ENCODE peak calls at places on chromosomes 16 and 17, in ten cellular contexts. One of them, this sample, is unnamed.

GRCh38 chr17:62098623-62099231 is 33.6 kb upstream of the MED13 start:
- DNase-seq in heart left ventricle: no peak
- DNase-seq in osteoblast: no peak
- DNase-seq in CD8-positive, alpha-beta T cell: no peak
- DNase-seq in Peyer's patch: peak
- DNase-seq in uterus: no peak
- DNase-seq in lung: no peak
- DNase-seq in cardiac muscle cell: no peak
- DNase-seq in HCT116: no peak
- DNase-seq in PC-9: no peak
- DNase-seq in this sample: no peak

GRCh38 chr16:69444873-69445517 is 20.6 kb downstream of the CYB5B start:
- DNase-seq in heart left ventricle: no peak
- DNase-seq in osteoblast: peak
- DNase-seq in CD8-positive, alpha-beta T cell: no peak
- DNase-seq in Peyer's patch: no peak
- DNase-seq in uterus: no peak
- DNase-seq in lung: no peak
- DNase-seq in cardiac muscle cell: peak
- DNase-seq in HCT116: no peak
- DNase-seq in PC-9: no peak
- DNase-seq in this sample: no peak

GRCh38 chr16:15041260-15042011 is 14.4 kb downstream of the NTAN1 start:
- DNase-seq in heart left ventricle: peak
- DNase-seq in osteoblast: peak
- DNase-seq in CD8-positive, alpha-beta T cell: no peak
- DNase-seq in Peyer's patch: peak
- DNase-seq in uterus: peak
- DNase-seq in lung: peak
- DNase-seq in cardiac muscle cell: peak
- DNase-seq in HCT116: no peak
- DNase-seq in PC-9: peak
- DNase-seq in this sample: peak

GRCh38 chr16:1002399-1003161 is 21.0 kb downstream of the SOX8 start:
- DNase-seq in heart left ventricle: no peak
- DNase-seq in osteoblast: peak
- DNase-seq in CD8-positive, alpha-beta T cell: peak
- DNase-seq in Peyer's patch: peak
- DNase-seq in uterus: peak
- DNase-seq in lung: no peak
- DNase-seq in cardiac muscle cell: peak
- DNase-seq in HCT116: peak
- DNase-seq in PC-9: peak
- DNase-seq in this sample: peak

GRCh38 chr17:1294157-1294717 is 14.8 kb downstream of the TRARG1 start:
- DNase-seq in heart left ventricle: no peak
- DNase-seq in osteoblast: peak
- DNase-seq in CD8-positive, alpha-beta T cell: peak
- DNase-seq in Peyer's patch: peak
- DNase-seq in uterus: no peak
- DNase-seq in lung: no peak
- DNase-seq in cardiac muscle cell: no peak
- DNase-seq in HCT116: no peak
- DNase-seq in PC-9: no peak
- DNase-seq in this sample: no peak

GRCh38 chr17:79971651-79972050 is 64.0 kb downstream of the TBC1D16 start:
- DNase-seq in heart left ventricle: no peak
- DNase-seq in osteoblast: no peak
- DNase-seq in CD8-positive, alpha-beta T cell: no peak
- DNase-seq in Peyer's patch: peak
- DNase-seq in uterus: no peak
- DNase-seq in lung: no peak
- DNase-seq in cardiac muscle cell: no peak
- DNase-seq in HCT116: no peak
- DNase-seq in PC-9: no peak
- DNase-seq in this sample: no peak

GRCh38 chr17:7235693-7236665 is 1.7 kb upstream of the DVL2 start:
- DNase-seq in heart left ventricle: peak
- DNase-seq in osteoblast: peak
- DNase-seq in CD8-positive, alpha-beta T cell: no peak
- DNase-seq in Peyer's patch: peak
- DNase-seq in uterus: no peak
- DNase-seq in lung: no peak
- DNase-seq in cardiac muscle cell: peak
- DNase-seq in HCT116: no peak
- DNase-seq in PC-9: no peak
- DNase-seq in this sample: peak

GRCh38 chr16:66894948-66895696 is 14.8 kb downstream of the PDP2 start:
- DNase-seq in heart left ventricle: peak
- DNase-seq in osteoblast: peak
- DNase-seq in CD8-positive, alpha-beta T cell: peak
- DNase-seq in Peyer's patch: peak
- DNase-seq in uterus: peak
- DNase-seq in lung: peak
- DNase-seq in cardiac muscle cell: peak
- DNase-seq in HCT116: peak
- DNase-seq in PC-9: peak
- DNase-seq in this sample: peak

GRCh38 chr16:31081428-31082351 is 7.1 kb downstream of the PRSS53 start:
- DNase-seq in heart left ventricle: no peak
- DNase-seq in osteoblast: peak
- DNase-seq in CD8-positive, alpha-beta T cell: no peak
- DNase-seq in Peyer's patch: no peak
- DNase-seq in uterus: no peak
- DNase-seq in lung: no peak
- DNase-seq in cardiac muscle cell: no peak
- DNase-seq in HCT116: no peak
- DNase-seq in PC-9: no peak
- DNase-seq in this sample: no peak

GRCh38 chr17:62064791-62065563 is at the start of gene MED13:
- DNase-seq in heart left ventricle: peak
- DNase-seq in osteoblast: peak
- DNase-seq in CD8-positive, alpha-beta T cell: peak
- DNase-seq in Peyer's patch: peak
- DNase-seq in uterus: peak
- DNase-seq in lung: peak
- DNase-seq in cardiac muscle cell: peak
- DNase-seq in HCT116: no peak
- DNase-seq in PC-9: peak
- DNase-seq in this sample: peak

GRCh38 chr16:68086336-68086821 is 1.2 kb downstream of the NFATC3 start:
- DNase-seq in heart left ventricle: no peak
- DNase-seq in osteoblast: peak
- DNase-seq in CD8-positive, alpha-beta T cell: no peak
- DNase-seq in Peyer's patch: no peak
- DNase-seq in uterus: no peak
- DNase-seq in lung: no peak
- DNase-seq in cardiac muscle cell: peak
- DNase-seq in HCT116: no peak
- DNase-seq in PC-9: no peak
- DNase-seq in this sample: peak

GRCh38 chr16:72189865-72190371 is 18.0 kb upstream of the PMFBP1 start:
- DNase-seq in heart left ventricle: no peak
- DNase-seq in osteoblast: no peak
- DNase-seq in CD8-positive, alpha-beta T cell: no peak
- DNase-seq in Peyer's patch: no peak
- DNase-seq in uterus: no peak
- DNase-seq in lung: no peak
- DNase-seq in cardiac muscle cell: peak
- DNase-seq in HCT116: no peak
- DNase-seq in PC-9: no peak
- DNase-seq in this sample: peak

GRCh38 chr16:88681709-88682451 is 4.4 kb downstream of the SNAI3 start:
- DNase-seq in heart left ventricle: peak
- DNase-seq in osteoblast: no peak
- DNase-seq in CD8-positive, alpha-beta T cell: no peak
- DNase-seq in Peyer's patch: peak
- DNase-seq in uterus: no peak
- DNase-seq in lung: peak
- DNase-seq in cardiac muscle cell: peak
- DNase-seq in HCT116: no peak
- DNase-seq in PC-9: no peak
- DNase-seq in this sample: no peak

GRCh38 chr16:10601444-10602401 is 21.3 kb upstream of the EMP2 start:
- DNase-seq in heart left ventricle: peak
- DNase-seq in osteoblast: no peak
- DNase-seq in CD8-positive, alpha-beta T cell: no peak
- DNase-seq in Peyer's patch: peak
- DNase-seq in uterus: no peak
- DNase-seq in lung: peak
- DNase-seq in cardiac muscle cell: no peak
- DNase-seq in HCT116: no peak
- DNase-seq in PC-9: no peak
- DNase-seq in this sample: no peak

GRCh38 chr17:247767-248166 is 66.3 kb upstream of the DOC2B start:
- DNase-seq in heart left ventricle: peak
- DNase-seq in osteoblast: no peak
- DNase-seq in CD8-positive, alpha-beta T cell: no peak
- DNase-seq in Peyer's patch: peak
- DNase-seq in uterus: peak
- DNase-seq in lung: no peak
- DNase-seq in cardiac muscle cell: no peak
- DNase-seq in HCT116: no peak
- DNase-seq in PC-9: peak
- DNase-seq in this sample: no peak

GRCh38 chr17:64779344-64780095 is 117.4 kb upstream of the SMURF2 start:
- DNase-seq in heart left ventricle: no peak
- DNase-seq in osteoblast: peak
- DNase-seq in CD8-positive, alpha-beta T cell: no peak
- DNase-seq in Peyer's patch: peak
- DNase-seq in uterus: no peak
- DNase-seq in lung: no peak
- DNase-seq in cardiac muscle cell: no peak
- DNase-seq in HCT116: no peak
- DNase-seq in PC-9: no peak
- DNase-seq in this sample: no peak

GRCh38 chr17:55324296-55324978 is 59.7 kb downstream of the HLF start:
- DNase-seq in heart left ventricle: no peak
- DNase-seq in osteoblast: no peak
- DNase-seq in CD8-positive, alpha-beta T cell: no peak
- DNase-seq in Peyer's patch: no peak
- DNase-seq in uterus: no peak
- DNase-seq in lung: no peak
- DNase-seq in cardiac muscle cell: no peak
- DNase-seq in HCT116: no peak
- DNase-seq in PC-9: no peak
- DNase-seq in this sample: no peak

GRCh38 chr16:88790312-88791150 is 5.5 kb upstream of the PIEZO1 start:
- DNase-seq in heart left ventricle: no peak
- DNase-seq in osteoblast: peak
- DNase-seq in CD8-positive, alpha-beta T cell: peak
- DNase-seq in Peyer's patch: peak
- DNase-seq in uterus: no peak
- DNase-seq in lung: no peak
- DNase-seq in cardiac muscle cell: peak
- DNase-seq in HCT116: no peak
- DNase-seq in PC-9: no peak
- DNase-seq in this sample: no peak

GRCh38 chr16:11805556-11805955 is 8.5 kb upstream of the ZC3H7A start:
- DNase-seq in heart left ventricle: no peak
- DNase-seq in osteoblast: peak
- DNase-seq in CD8-positive, alpha-beta T cell: no peak
- DNase-seq in Peyer's patch: no peak
- DNase-seq in uterus: no peak
- DNase-seq in lung: no peak
- DNase-seq in cardiac muscle cell: no peak
- DNase-seq in HCT116: no peak
- DNase-seq in PC-9: no peak
- DNase-seq in this sample: no peak

GRCh38 chr16:57341441-57342303 is 16.9 kb upstream of the CCL22 start:
- DNase-seq in heart left ventricle: no peak
- DNase-seq in osteoblast: peak
- DNase-seq in CD8-positive, alpha-beta T cell: no peak
- DNase-seq in Peyer's patch: no peak
- DNase-seq in uterus: no peak
- DNase-seq in lung: peak
- DNase-seq in cardiac muscle cell: peak
- DNase-seq in HCT116: no peak
- DNase-seq in PC-9: peak
- DNase-seq in this sample: peak

GRCh38 chr16:89420204-89420603 is 70.2 kb downstream of the ANKRD11 start:
- DNase-seq in heart left ventricle: no peak
- DNase-seq in osteoblast: no peak
- DNase-seq in CD8-positive, alpha-beta T cell: no peak
- DNase-seq in Peyer's patch: no peak
- DNase-seq in uterus: no peak
- DNase-seq in lung: no peak
- DNase-seq in cardiac muscle cell: no peak
- DNase-seq in HCT116: no peak
- DNase-seq in PC-9: no peak
- DNase-seq in this sample: no peak

GRCh38 chr16:80931985-80932720 is 74.5 kb downstream of the CMC2 start:
- DNase-seq in heart left ventricle: peak
- DNase-seq in osteoblast: peak
- DNase-seq in CD8-positive, alpha-beta T cell: no peak
- DNase-seq in Peyer's patch: peak
- DNase-seq in uterus: peak
- DNase-seq in lung: peak
- DNase-seq in cardiac muscle cell: peak
- DNase-seq in HCT116: no peak
- DNase-seq in PC-9: peak
- DNase-seq in this sample: no peak
- H3K27ac ChIP-seq in heart left ventricle: peak
- H3K27ac ChIP-seq in osteoblast: peak
- H3K27ac ChIP-seq in CD8-positive, alpha-beta T cell: no peak
- H3K27ac ChIP-seq in Peyer's patch: peak
- H3K27ac ChIP-seq in uterus: peak
- H3K27ac ChIP-seq in lung: peak
- H3K27ac ChIP-seq in cardiac muscle cell: no peak
- H3K27ac ChIP-seq in HCT116: no peak
- H3K27ac ChIP-seq in PC-9: no peak
- H3K27ac ChIP-seq in this sample: peak

GRCh38 chr17:77845541-77846225 is 112.8 kb upstream of the TNRC6C start:
- DNase-seq in heart left ventricle: no peak
- DNase-seq in osteoblast: no peak
- DNase-seq in CD8-positive, alpha-beta T cell: no peak
- DNase-seq in Peyer's patch: no peak
- DNase-seq in uterus: no peak
- DNase-seq in lung: no peak
- DNase-seq in cardiac muscle cell: no peak
- DNase-seq in HCT116: no peak
- DNase-seq in PC-9: no peak
- DNase-seq in this sample: no peak
- TF ChIP-seq CTCF in heart left ventricle: no peak
- TF ChIP-seq CTCF in osteoblast: no peak
- TF ChIP-seq CTCF in CD8-positive, alpha-beta T cell: no peak
- TF ChIP-seq CTCF in Peyer's patch: no peak
- TF ChIP-seq CTCF in uterus: no peak
- TF ChIP-seq CTCF in lung: no peak
- TF ChIP-seq CTCF in cardiac muscle cell: no peak
- TF ChIP-seq CTCF in HCT116: no peak
- TF ChIP-seq CTCF in PC-9: no peak
- TF ChIP-seq CTCF in this sample: no peak

GRCh38 chr16:74747716-74748041 is 26.9 kb downstream of the FA2H start:
- DNase-seq in heart left ventricle: no peak
- DNase-seq in osteoblast: no peak
- DNase-seq in CD8-positive, alpha-beta T cell: no peak
- DNase-seq in Peyer's patch: no peak
- DNase-seq in uterus: no peak
- DNase-seq in lung: no peak
- DNase-seq in cardiac muscle cell: no peak
- DNase-seq in HCT116: no peak
- DNase-seq in PC-9: no peak
- DNase-seq in this sample: no peak
- H3K27ac ChIP-seq in heart left ventricle: no peak
- H3K27ac ChIP-seq in osteoblast: no peak
- H3K27ac ChIP-seq in CD8-positive, alpha-beta T cell: no peak
- H3K27ac ChIP-seq in Peyer's patch: no peak
- H3K27ac ChIP-seq in uterus: no peak
- H3K27ac ChIP-seq in lung: no peak
- H3K27ac ChIP-seq in cardiac muscle cell: no peak
- H3K27ac ChIP-seq in HCT116: no peak
- H3K27ac ChIP-seq in PC-9: no peak
- H3K27ac ChIP-seq in this sample: no peak

GRCh38 chr17:4583796-4584124 is 569 bp upstream of the SMTNL2 start:
- DNase-seq in heart left ventricle: no peak
- DNase-seq in osteoblast: peak
- DNase-seq in CD8-positive, alpha-beta T cell: no peak
- DNase-seq in Peyer's patch: no peak
- DNase-seq in uterus: no peak
- DNase-seq in lung: no peak
- DNase-seq in cardiac muscle cell: peak
- DNase-seq in HCT116: peak
- DNase-seq in PC-9: no peak
- DNase-seq in this sample: no peak
- TF ChIP-seq CTCF in heart left ventricle: peak
- TF ChIP-seq CTCF in osteoblast: peak
- TF ChIP-seq CTCF in CD8-positive, alpha-beta T cell: no peak
- TF ChIP-seq CTCF in Peyer's patch: no peak
- TF ChIP-seq CTCF in uterus: no peak
- TF ChIP-seq CTCF in lung: no peak
- TF ChIP-seq CTCF in cardiac muscle cell: peak
- TF ChIP-seq CTCF in HCT116: no peak
- TF ChIP-seq CTCF in PC-9: no peak
- TF ChIP-seq CTCF in this sample: no peak